ENCODE peak calls at places on chromosomes 16 and 17, in four cellular contexts. Q is heart left ventricle, P is hypothalamus, S is cardiac fibroblast. R is an unnamed sample.

GRCh38 chr17:81300586-81301155 is 5.6 kb upstream of the SLC38A10 start:
- DNase-seq in P (no peak), S (no peak), Q (no peak), R (no peak)

GRCh38 chr17:79693419-79693818 is 37.3 kb upstream of the ENPP7 start:
- DNase-seq in S (no peak), P (no peak), Q (no peak), R (no peak)

GRCh38 chr16:82195917-82196494 is 26.0 kb upstream of the MPHOSPH6 start:
- DNase-seq in S (peak), P (no peak), Q (no peak), R (no peak)

GRCh38 chr17:58007781-58008706 is 998 bp upstream of the SRSF1 start:
- DNase-seq in P (no peak), Q (peak), S (no peak), R (no peak)

GRCh38 chr16:51940183-51940582 is 606.8 kb downstream of the TOX3 start:
- DNase-seq in Q (no peak), P (no peak), S (no peak), R (no peak)

GRCh38 chr16:25367773-25368172 is 110.1 kb upstream of the ZKSCAN2 start:
- DNase-seq in P (no peak), Q (no peak), S (no peak), R (no peak)

GRCh38 chr17:47694018-47694817 is at the start of gene TBKBP1:
- DNase-seq in P (no peak), Q (peak), S (peak), R (no peak)

GRCh38 chr16:72120026-72120425 is 26.4 kb downstream of the DHX38 start:
- DNase-seq in P (no peak), S (no peak), Q (no peak), R (no peak)

GRCh38 chr16:68486671-68487495 is 38.6 kb upstream of the SMPD3 start:
- DNase-seq in Q (no peak), S (no peak), P (no peak), R (peak)

GRCh38 chr17:1362964-1363363 is 37.1 kb downstream of the YWHAE start:
- DNase-seq in S (peak), P (no peak), Q (no peak), R (no peak)

GRCh38 chr16:29148867-29149272 is 164.0 kb downstream of the LAT start:
- DNase-seq in Q (peak), S (no peak), P (no peak), R (no peak)

GRCh38 chr17:3738562-3739295 is 15.0 kb downstream of the HASPIN start:
- DNase-seq in S (no peak), P (peak), Q (no peak), R (peak)

GRCh38 chr17:50280068-50280467 is 5.8 kb downstream of the TMEM92 start:
- DNase-seq in P (no peak), Q (no peak), S (no peak), R (no peak)

GRCh38 chr17:64683791-64684190 is 21.7 kb upstream of the SMURF2 start:
- DNase-seq in Q (no peak), P (no peak), S (peak), R (no peak)

GRCh38 chr17:73058022-73058421 is 34.5 kb downstream of the SLC39A11 start:
- DNase-seq in S (peak), Q (no peak), P (no peak), R (no peak)

GRCh38 chr16:82605076-82605475 is 21.7 kb upstream of the CDH13 start:
- DNase-seq in S (no peak), P (no peak), Q (no peak), R (no peak)

GRCh38 chr17:7120123-7120522 is 5.5 kb upstream of the ASGR2 start:
- DNase-seq in P (no peak), S (no peak), Q (no peak), R (no peak)

GRCh38 chr17:49676276-49676868 is 1.5 kb downstream of the SPOP start:
- DNase-seq in S (peak), P (no peak), Q (no peak), R (no peak)

GRCh38 chr16:50671644-50672260 is 9.4 kb downstream of the SNX20 start:
- DNase-seq in P (no peak), Q (no peak), S (peak), R (no peak)

GRCh38 chr16:64589836-64590235 is 532.0 kb downstream of the CDH11 start:
- DNase-seq in S (peak), P (no peak), Q (no peak), R (no peak)

R was measured in Caki2.